ENCODE peak calls at places on chromosome 15, in six cellular contexts. D, O, Y, B, W and C are unnamed samples.

GRCh38 chr15:35289029-35289617 is 204.0 kb upstream of the NANOGP8 start:
- DNase-seq in D (no peak), O (no peak), Y (peak), B (no peak), W (no peak), C (no peak)

GRCh38 chr15:101562428-101563059 is 73.0 kb upstream of the PCSK6 start:
- DNase-seq in D (no peak), O (no peak), Y (no peak), B (no peak), W (no peak), C (no peak)

GRCh38 chr15:41559489-41560177 is 621 bp downstream of the TYRO3 start:
- DNase-seq in D (peak), O (no peak), Y (peak), B (no peak), W (no peak), C (no peak)

GRCh38 chr15:81189583-81190283 is 6.9 kb upstream of the IL16 start:
- DNase-seq in D (no peak), O (peak), Y (no peak), B (peak), W (no peak), C (peak)

GRCh38 chr15:85088300-85088699 is 106.6 kb downstream of the PDE8A start:
- DNase-seq in D (no peak), O (no peak), Y (no peak), B (no peak), W (no peak), C (no peak)

GRCh38 chr15:70343961-70344360 is 246.2 kb upstream of the TLE3 start:
- DNase-seq in D (no peak), O (no peak), Y (no peak), B (no peak), W (no peak), C (no peak)

GRCh38 chr15:92158426-92158825 is 235.3 kb upstream of the ST8SIA2 start:
- DNase-seq in D (no peak), O (peak), Y (no peak), B (no peak), W (peak), C (no peak)

GRCh38 chr15:64772488-64772887 is 2.9 kb downstream of the RBPMS2 start:
- DNase-seq in D (no peak), O (no peak), Y (peak), B (no peak), W (no peak), C (no peak)

GRCh38 chr15:35545825-35546580 is at the start of gene DPH6:
- DNase-seq in D (peak), O (peak), Y (peak), B (peak), W (peak), C (peak)

DNA sequence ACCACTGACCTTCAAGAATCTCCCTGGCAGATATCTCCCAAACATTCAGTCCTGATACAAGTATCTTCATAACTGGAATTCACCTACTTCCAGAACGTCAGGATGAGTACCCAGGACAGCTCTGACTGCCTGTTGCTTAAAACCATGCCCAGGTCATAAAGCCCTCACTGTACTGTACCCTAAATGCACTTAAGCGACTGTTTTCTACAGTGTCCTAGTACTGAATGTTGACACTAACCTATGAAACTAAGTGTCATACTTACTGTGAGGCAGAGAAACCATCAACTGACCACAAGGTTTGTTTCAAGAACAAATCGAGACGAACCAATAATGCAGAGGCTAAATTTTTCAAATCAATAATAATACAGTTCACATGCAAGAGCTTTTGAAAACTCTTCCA is 178.7 kb upstream of the NSMCE3 start:
- DNase-seq in D (no peak), O (no peak), Y (no peak), B (no peak), W (no peak), C (no peak)
- H3K4me3 ChIP-seq in D (no peak), O (no peak), Y (no peak), B (no peak), W (no peak), C (no peak)

DNA sequence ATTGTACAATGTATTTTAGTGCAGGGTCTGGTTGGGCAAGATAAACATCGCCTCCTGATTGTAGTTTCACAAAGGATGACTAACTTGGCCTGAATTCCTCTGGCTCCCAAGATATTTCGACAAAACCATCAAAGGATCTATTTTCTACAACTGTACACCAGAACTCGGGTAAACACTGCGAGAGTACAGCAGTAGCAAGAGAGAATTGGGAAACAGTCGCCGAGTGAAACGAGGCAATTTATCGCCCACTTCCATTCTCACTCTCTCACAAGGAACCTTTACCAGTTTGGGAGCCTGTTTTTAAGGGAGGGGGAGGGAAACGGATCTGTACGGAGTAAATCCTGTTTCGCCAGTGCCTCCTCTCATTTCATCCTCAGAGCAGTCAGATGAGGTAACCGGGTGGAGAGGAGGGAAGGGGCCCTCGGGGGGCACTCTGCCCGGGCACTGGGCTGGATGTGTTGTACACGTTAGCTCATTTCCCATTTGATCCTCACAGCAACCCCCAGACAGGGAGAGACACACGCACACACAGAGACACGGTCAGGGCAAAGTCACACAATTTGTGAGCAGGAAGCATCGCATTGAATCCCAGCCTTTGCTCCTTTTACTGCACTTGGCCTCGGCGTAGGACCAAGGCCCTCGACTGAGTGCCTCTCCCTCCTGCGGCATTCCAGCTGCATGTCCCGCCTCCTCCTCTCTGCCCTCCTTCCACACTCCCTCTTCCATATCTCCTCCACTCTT is 120.1 kb downstream of the LIPC start:
- DNase-seq in D (no peak), O (peak), Y (peak), B (no peak), W (no peak), C (peak)
- H3K4me3 ChIP-seq in D (no peak), O (no peak), Y (no peak), B (no peak), W (no peak), C (no peak)

GRCh38 chr15:40281057-40281850 is 1.6 kb downstream of the ANKRD63 start:
- DNase-seq in D (no peak), O (no peak), Y (peak), B (no peak), W (no peak), C (no peak)
- H3K4me3 ChIP-seq in D (peak), O (peak), Y (peak), B (no peak), W (no peak), C (no peak)

GRCh38 chr15:48331796-48332641 is 790 bp downstream of the DUT start:
- DNase-seq in D (peak), O (peak), Y (peak), B (peak), W (no peak), C (peak)

GRCh38 chr15:48336940-48337339 is 5.7 kb downstream of the DUT start:
- DNase-seq in D (no peak), O (no peak), Y (peak), B (no peak), W (no peak), C (no peak)

GRCh38 chr15:48333553-48333952 is 2.3 kb downstream of the DUT start:
- DNase-seq in D (no peak), O (no peak), Y (no peak), B (no peak), W (no peak), C (no peak)

GRCh38 chr15:48332642-48333034 is 1.4 kb downstream of the DUT start:
- DNase-seq in D (no peak), O (no peak), Y (no peak), B (no peak), W (no peak), C (no peak)

GRCh38 chr15:48334260-48334659 is 3.0 kb downstream of the DUT start:
- DNase-seq in D (no peak), O (no peak), Y (no peak), B (no peak), W (no peak), C (no peak)
- H3K4me3 ChIP-seq in D (no peak), O (no peak), Y (no peak), B (no peak), W (no peak), C (no peak)

DNA sequence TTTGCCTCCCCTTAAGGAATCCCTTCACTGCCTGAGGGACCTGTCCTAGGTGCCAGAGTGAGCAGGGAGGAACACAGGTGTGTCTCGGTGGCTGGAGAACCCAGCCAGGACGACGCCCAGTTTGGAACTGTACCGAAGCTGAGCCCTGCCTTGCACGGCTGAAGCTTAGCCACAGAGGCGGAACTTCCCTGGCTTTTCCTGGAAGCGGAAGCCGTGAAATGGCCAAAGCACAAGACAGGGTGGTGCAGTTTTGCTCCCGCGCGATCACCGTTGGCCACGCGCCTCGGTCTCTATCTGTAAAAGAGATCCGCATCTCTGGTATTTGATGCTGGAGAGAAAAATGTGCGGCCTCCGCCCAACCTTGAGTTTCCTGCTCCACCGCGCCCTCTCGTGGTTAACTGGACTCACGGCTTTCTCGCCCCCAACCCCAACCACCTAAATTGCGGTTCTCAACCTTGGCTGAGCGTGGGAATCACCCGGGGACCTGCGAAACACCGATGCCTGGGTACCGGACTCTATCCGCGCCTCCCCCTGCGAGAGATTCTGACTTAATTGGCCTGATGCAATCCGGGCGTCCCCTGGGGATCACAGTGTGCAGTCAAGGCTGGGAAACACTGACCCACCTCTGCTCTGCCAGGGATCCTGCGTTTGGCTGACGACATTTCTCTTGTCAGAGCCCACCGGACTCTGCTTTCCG is 70.7 kb upstream of the ABHD2 start:
- DNase-seq in D (peak), O (peak), Y (peak), B (peak), W (peak), C (peak)
- H3K4me3 ChIP-seq in D (peak), O (peak), Y (no peak), B (peak), W (peak), C (peak)